ENCODE peak calls at places on chromosomes 16 and 17, in seven cellular contexts. One of them, this sample, is unnamed.

GRCh38 chr16:81926036-81926435 is 85.2 kb downstream of the SDR42E1 start:
- DNase-seq in GM12892: no peak
- DNase-seq in K562: no peak
- DNase-seq in sigmoid colon: no peak
- DNase-seq in spleen: no peak
- DNase-seq in HCT116: no peak
- DNase-seq in stomach: no peak
- DNase-seq in this sample: no peak

GRCh38 chr17:32757963-32758362 is 119.0 kb downstream of the MYO1D start:
- DNase-seq in GM12892: no peak
- DNase-seq in K562: no peak
- DNase-seq in sigmoid colon: no peak
- DNase-seq in spleen: no peak
- DNase-seq in HCT116: no peak
- DNase-seq in stomach: no peak
- DNase-seq in this sample: no peak

GRCh38 chr16:31472559-31473203 is 729 bp downstream of the TGFB1I1 start:
- DNase-seq in GM12892: no peak
- DNase-seq in K562: peak
- DNase-seq in sigmoid colon: peak
- DNase-seq in spleen: peak
- DNase-seq in HCT116: peak
- DNase-seq in stomach: peak
- DNase-seq in this sample: peak

GRCh38 chr16:47779201-47780016 is 318.3 kb downstream of the PHKB start:
- DNase-seq in GM12892: peak
- DNase-seq in K562: no peak
- DNase-seq in sigmoid colon: no peak
- DNase-seq in spleen: peak
- DNase-seq in HCT116: no peak
- DNase-seq in stomach: no peak
- DNase-seq in this sample: no peak

GRCh38 chr16:68406458-68407041 is 41.8 kb downstream of the SMPD3 start:
- DNase-seq in GM12892: no peak
- DNase-seq in K562: no peak
- DNase-seq in sigmoid colon: no peak
- DNase-seq in spleen: peak
- DNase-seq in HCT116: no peak
- DNase-seq in stomach: no peak
- DNase-seq in this sample: no peak

GRCh38 chr17:7579001-7579838 is at the start of gene CD68:
- DNase-seq in GM12892: peak
- DNase-seq in K562: no peak
- DNase-seq in sigmoid colon: peak
- DNase-seq in spleen: no peak
- DNase-seq in HCT116: peak
- DNase-seq in stomach: peak
- DNase-seq in this sample: peak

GRCh38 chr17:63999680-64000531 is 1.8 kb downstream of the PRR29 start:
- DNase-seq in GM12892: no peak
- DNase-seq in K562: no peak
- DNase-seq in sigmoid colon: peak
- DNase-seq in spleen: peak
- DNase-seq in HCT116: no peak
- DNase-seq in stomach: no peak
- DNase-seq in this sample: no peak

GRCh38 chr16:1871974-1872635 is at the start of gene MEIOB:
- DNase-seq in GM12892: no peak
- DNase-seq in K562: peak
- DNase-seq in sigmoid colon: no peak
- DNase-seq in spleen: peak
- DNase-seq in HCT116: no peak
- DNase-seq in stomach: no peak
- DNase-seq in this sample: peak

GRCh38 chr17:78400581-78401240 is 22.3 kb downstream of the PGS1 start:
- DNase-seq in GM12892: no peak
- DNase-seq in K562: no peak
- DNase-seq in sigmoid colon: no peak
- DNase-seq in spleen: no peak
- DNase-seq in HCT116: no peak
- DNase-seq in stomach: no peak
- DNase-seq in this sample: no peak

GRCh38 chr16:1792836-1793577 is 498 bp downstream of the IGFALS start:
- DNase-seq in GM12892: no peak
- DNase-seq in K562: no peak
- DNase-seq in sigmoid colon: no peak
- DNase-seq in spleen: peak
- DNase-seq in HCT116: no peak
- DNase-seq in stomach: no peak
- DNase-seq in this sample: no peak

GRCh38 chr16:2751577-2752034 is 832 bp upstream of the SRRM2 start:
- DNase-seq in GM12892: peak
- DNase-seq in K562: no peak
- DNase-seq in sigmoid colon: peak
- DNase-seq in spleen: peak
- DNase-seq in HCT116: peak
- DNase-seq in stomach: no peak
- DNase-seq in this sample: peak

GRCh38 chr16:11681526-11681925 is 13.3 kb downstream of the SNN start:
- DNase-seq in GM12892: no peak
- DNase-seq in K562: no peak
- DNase-seq in sigmoid colon: peak
- DNase-seq in spleen: peak
- DNase-seq in HCT116: no peak
- DNase-seq in stomach: no peak
- DNase-seq in this sample: peak

GRCh38 chr17:7587420-7587786 is 2.5 kb downstream of the SOX15 start:
- DNase-seq in GM12892: no peak
- DNase-seq in K562: no peak
- DNase-seq in sigmoid colon: no peak
- DNase-seq in spleen: no peak
- DNase-seq in HCT116: no peak
- DNase-seq in stomach: no peak
- DNase-seq in this sample: no peak

GRCh38 chr16:14527411-14528044 is 102.5 kb downstream of the PARN start:
- DNase-seq in GM12892: no peak
- DNase-seq in K562: no peak
- DNase-seq in sigmoid colon: peak
- DNase-seq in spleen: no peak
- DNase-seq in HCT116: no peak
- DNase-seq in stomach: no peak
- DNase-seq in this sample: no peak

GRCh38 chr17:50785942-50786570 is 18.7 kb upstream of the ANKRD40CL start:
- DNase-seq in GM12892: no peak
- DNase-seq in K562: no peak
- DNase-seq in sigmoid colon: no peak
- DNase-seq in spleen: no peak
- DNase-seq in HCT116: no peak
- DNase-seq in stomach: peak
- DNase-seq in this sample: no peak

GRCh38 chr17:50783905-50784304 is 16.6 kb upstream of the ANKRD40CL start:
- DNase-seq in GM12892: no peak
- DNase-seq in K562: no peak
- DNase-seq in sigmoid colon: no peak
- DNase-seq in spleen: no peak
- DNase-seq in HCT116: no peak
- DNase-seq in stomach: no peak
- DNase-seq in this sample: no peak

GRCh38 chr17:50781167-50781566 is 13.8 kb upstream of the ANKRD40CL start:
- DNase-seq in GM12892: no peak
- DNase-seq in K562: no peak
- DNase-seq in sigmoid colon: no peak
- DNase-seq in spleen: no peak
- DNase-seq in HCT116: no peak
- DNase-seq in stomach: no peak
- DNase-seq in this sample: no peak

GRCh38 chr17:50785126-50785525 is 17.8 kb upstream of the ANKRD40CL start:
- DNase-seq in GM12892: no peak
- DNase-seq in K562: no peak
- DNase-seq in sigmoid colon: no peak
- DNase-seq in spleen: no peak
- DNase-seq in HCT116: no peak
- DNase-seq in stomach: no peak
- DNase-seq in this sample: no peak

GRCh38 chr17:50783193-50783660 is 15.9 kb upstream of the ANKRD40CL start:
- DNase-seq in GM12892: peak
- DNase-seq in K562: peak
- DNase-seq in sigmoid colon: peak
- DNase-seq in spleen: peak
- DNase-seq in HCT116: peak
- DNase-seq in stomach: peak
- DNase-seq in this sample: peak
- TF ChIP-seq POLR2A in GM12892: no peak
- TF ChIP-seq POLR2A in K562: no peak
- TF ChIP-seq POLR2A in sigmoid colon: no peak
- TF ChIP-seq POLR2A in spleen: no peak
- TF ChIP-seq POLR2A in HCT116: no peak
- TF ChIP-seq POLR2A in stomach: no peak
- TF ChIP-seq POLR2A in this sample: no peak

DNA sequence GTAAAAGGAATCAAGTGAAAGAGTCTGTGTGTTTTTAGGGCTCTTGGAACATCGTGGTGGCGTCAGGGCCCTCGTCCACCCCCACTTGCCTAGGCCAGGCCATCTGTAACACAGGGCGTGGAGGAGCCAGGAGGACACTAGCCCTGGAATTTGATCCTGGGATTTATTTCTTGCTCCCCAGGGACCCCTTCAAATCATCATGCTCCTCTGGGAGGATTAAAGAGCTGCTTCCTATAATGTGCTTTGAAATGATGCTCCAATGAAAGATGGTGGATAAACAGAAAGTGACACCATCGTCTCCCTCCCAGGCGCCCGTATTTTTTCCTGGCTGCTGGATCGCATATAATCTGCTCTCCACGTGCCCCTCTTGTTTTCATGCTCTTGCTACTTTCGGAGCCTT is 113.3 kb downstream of the AATF start:
- DNase-seq in GM12892: no peak
- DNase-seq in K562: no peak
- DNase-seq in sigmoid colon: no peak
- DNase-seq in spleen: no peak
- DNase-seq in HCT116: no peak
- DNase-seq in stomach: no peak
- DNase-seq in this sample: no peak
- TF ChIP-seq POLR2AphosphoS5 in GM12892: no peak
- TF ChIP-seq POLR2AphosphoS5 in K562: no peak
- TF ChIP-seq POLR2AphosphoS5 in sigmoid colon: no peak
- TF ChIP-seq POLR2AphosphoS5 in spleen: no peak
- TF ChIP-seq POLR2AphosphoS5 in HCT116: no peak
- TF ChIP-seq POLR2AphosphoS5 in stomach: no peak
- TF ChIP-seq POLR2AphosphoS5 in this sample: no peak

GRCh38 chr16:71210-71539 is 1.3 kb downstream of the RHBDF1 start:
- DNase-seq in GM12892: no peak
- DNase-seq in K562: no peak
- DNase-seq in sigmoid colon: no peak
- DNase-seq in spleen: no peak
- DNase-seq in HCT116: no peak
- DNase-seq in stomach: no peak
- DNase-seq in this sample: no peak

GRCh38 chr16:71540-72341 is 690 bp downstream of the RHBDF1 start:
- DNase-seq in GM12892: peak
- DNase-seq in K562: peak
- DNase-seq in sigmoid colon: peak
- DNase-seq in spleen: no peak
- DNase-seq in HCT116: peak
- DNase-seq in stomach: peak
- DNase-seq in this sample: peak

GRCh38 chr16:67183-67791 is 5.1 kb downstream of the RHBDF1 start:
- DNase-seq in GM12892: no peak
- DNase-seq in K562: no peak
- DNase-seq in sigmoid colon: no peak
- DNase-seq in spleen: peak
- DNase-seq in HCT116: no peak
- DNase-seq in stomach: no peak
- DNase-seq in this sample: no peak

GRCh38 chr16:67884-68789 is 4.3 kb downstream of the RHBDF1 start:
- DNase-seq in GM12892: no peak
- DNase-seq in K562: no peak
- DNase-seq in sigmoid colon: peak
- DNase-seq in spleen: peak
- DNase-seq in HCT116: no peak
- DNase-seq in stomach: no peak
- DNase-seq in this sample: no peak

DNA sequence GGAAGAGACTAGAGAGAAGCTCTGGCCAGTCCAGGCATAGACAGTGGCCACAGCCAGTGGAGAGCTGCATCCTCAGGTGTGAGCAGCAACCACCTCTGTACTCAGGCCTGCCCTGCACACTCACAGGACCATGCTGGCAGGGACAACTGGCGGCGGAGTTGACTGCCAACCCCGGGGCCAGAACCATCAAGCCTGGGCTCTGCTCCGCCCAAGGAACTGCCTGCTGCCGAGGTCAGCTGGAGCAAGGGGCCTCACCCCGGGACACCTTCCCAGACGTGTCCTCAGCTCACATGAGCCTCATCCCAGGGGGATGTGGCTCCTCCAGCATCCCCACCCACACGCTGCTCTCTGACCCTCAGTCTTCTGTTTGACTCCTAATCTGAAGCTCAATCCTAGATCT is 3.2 kb downstream of the RHBDF1 start:
- DNase-seq in GM12892: no peak
- DNase-seq in K562: no peak
- DNase-seq in sigmoid colon: no peak
- DNase-seq in spleen: no peak
- DNase-seq in HCT116: no peak
- DNase-seq in stomach: no peak
- DNase-seq in this sample: no peak
- TF ChIP-seq POLR2A in GM12892: no peak
- TF ChIP-seq POLR2A in K562: no peak
- TF ChIP-seq POLR2A in sigmoid colon: no peak
- TF ChIP-seq POLR2A in spleen: no peak
- TF ChIP-seq POLR2A in HCT116: no peak
- TF ChIP-seq POLR2A in stomach: no peak
- TF ChIP-seq POLR2A in this sample: no peak

DNA sequence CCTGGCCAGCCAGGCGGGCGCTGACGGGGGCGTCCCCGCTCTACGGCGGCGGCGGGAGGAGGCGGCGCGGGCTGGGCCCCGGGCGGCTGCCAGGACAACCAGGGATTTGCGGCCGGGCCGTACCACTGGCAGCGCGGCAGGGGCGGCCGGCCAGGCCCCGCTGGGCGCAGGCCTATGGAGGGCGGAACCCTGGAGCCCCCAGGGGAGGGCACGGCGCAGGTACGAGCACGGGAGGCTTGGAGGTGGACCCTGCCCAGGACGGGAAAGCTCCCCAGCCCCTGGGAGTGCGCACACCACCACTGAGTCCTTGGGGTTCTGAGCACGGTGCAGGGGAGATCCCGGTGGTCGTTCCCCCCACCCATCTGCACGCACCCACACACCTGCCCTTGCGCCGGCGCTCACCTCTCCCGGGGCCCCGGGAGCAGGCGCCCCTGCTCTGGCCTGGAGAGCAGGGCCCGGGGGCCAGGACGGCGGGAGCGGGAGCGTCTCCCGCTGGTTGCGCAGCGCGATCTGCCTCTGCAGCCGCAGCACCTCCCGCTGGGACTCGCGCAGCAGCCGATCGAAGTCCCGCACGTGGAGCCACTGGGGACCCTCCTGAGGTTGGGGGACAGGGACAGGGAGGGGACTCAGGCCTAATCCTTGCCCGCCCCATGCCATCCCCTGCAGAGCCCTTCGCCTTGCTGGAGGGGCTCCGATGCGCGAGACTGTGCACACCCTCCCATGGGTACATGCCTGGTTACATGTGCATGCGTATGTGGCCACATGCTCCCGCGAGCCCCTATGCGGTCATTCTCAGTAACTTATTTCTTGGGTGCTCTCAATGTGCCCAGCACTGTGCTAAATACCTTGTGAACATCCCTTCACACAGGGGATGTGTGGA is 3.9 kb downstream of the TSPOAP1 start:
- DNase-seq in GM12892: peak
- DNase-seq in K562: no peak
- DNase-seq in sigmoid colon: no peak
- DNase-seq in spleen: peak
- DNase-seq in HCT116: no peak
- DNase-seq in stomach: peak
- DNase-seq in this sample: peak
- TF ChIP-seq POLR2AphosphoS5 in GM12892: peak
- TF ChIP-seq POLR2AphosphoS5 in K562: peak
- TF ChIP-seq POLR2AphosphoS5 in sigmoid colon: no peak
- TF ChIP-seq POLR2AphosphoS5 in spleen: no peak
- TF ChIP-seq POLR2AphosphoS5 in HCT116: no peak
- TF ChIP-seq POLR2AphosphoS5 in stomach: no peak
- TF ChIP-seq POLR2AphosphoS5 in this sample: no peak

This sample was measured in transverse colon.